ENCODE peak calls at places on chromosomes 6 and 20, in seven cellular contexts. N, K, D, G, M, A and X are unnamed samples.
A peak's percentile ranks its signal among the peaks of the same experiment; 100 is the strongest.

GRCh38 chr6:123415844-123416468 is 220.8 kb downstream of the TRDN start:
- DNase-seq in N (no peak), K (peak; percentile 59), D (peak; percentile 32), G (peak; percentile 48), M (peak; percentile 61), A (no peak), X (peak; percentile 58)

GRCh38 chr6:165884813-165885765 is 222.0 kb upstream of the PDE10A start:
- DNase-seq in N (no peak), K (peak; percentile 59), D (peak; percentile 23), G (peak; percentile 79), M (peak; percentile 15), A (peak; percentile 54), X (peak; percentile 35)

GRCh38 chr20:9269280-9269971 is 200.5 kb downstream of the PLCB4 start:
- DNase-seq in N (no peak), K (no peak), D (no peak), G (no peak), M (no peak), A (no peak), X (peak; percentile 53)

GRCh38 chr6:28371706-28372451 is 22.1 kb downstream of the ZKSCAN3 start:
- DNase-seq in N (no peak), K (no peak), D (no peak), G (no peak), M (no peak), A (no peak), X (no peak)

GRCh38 chr6:6591778-6592388 is 3.4 kb downstream of the LY86 start:
- DNase-seq in N (no peak), K (no peak), D (no peak), G (no peak), M (no peak), A (no peak), X (no peak)

GRCh38 chr6:13536796-13537526 is 37.4 kb upstream of the SIRT5 start:
- DNase-seq in N (no peak), K (no peak), D (no peak), G (no peak), M (no peak), A (no peak), X (no peak)

GRCh38 chr6:108119212-108120141 is 44.9 kb upstream of the OSTM1 start:
- DNase-seq in N (no peak), K (no peak), D (no peak), G (no peak), M (no peak), A (no peak), X (no peak)

GRCh38 chr6:20915626-20916025 is 381.4 kb downstream of the CDKAL1 start:
- DNase-seq in N (no peak), K (no peak), D (no peak), G (no peak), M (no peak), A (no peak), X (no peak)

GRCh38 chr6:15246217-15247211 is 645 bp downstream of the JARID2 start:
- DNase-seq in N (no peak), K (no peak), D (no peak), G (no peak), M (no peak), A (peak; percentile 30), X (peak; percentile 48)

GRCh38 chr6:126913658-126914057 is 204.8 kb upstream of the RSPO3 start:
- DNase-seq in N (no peak), K (no peak), D (no peak), G (no peak), M (no peak), A (no peak), X (no peak)

GRCh38 chr20:5316188-5317158 is at the start of gene PROKR2:
- DNase-seq in N (no peak), K (no peak), D (no peak), G (no peak), M (no peak), A (no peak), X (peak; percentile 7)

GRCh38 chr6:91480397-91480796 is 893.5 kb upstream of the MAP3K7 start:
- DNase-seq in N (no peak), K (no peak), D (no peak), G (no peak), M (no peak), A (no peak), X (no peak)

GRCh38 chr20:47674145-47674544 is 111.1 kb downstream of the SULF2 start:
- DNase-seq in N (peak; percentile 84), K (no peak), D (no peak), G (no peak), M (no peak), A (no peak), X (no peak)

GRCh38 chr6:18545726-18546125 is 158.6 kb downstream of the RNF144B start:
- DNase-seq in N (no peak), K (no peak), D (no peak), G (no peak), M (no peak), A (no peak), X (peak; percentile 12)

GRCh38 chr20:24911461-24911860 is 37.6 kb upstream of the CST7 start:
- DNase-seq in N (peak; percentile 35), K (no peak), D (peak; percentile 82), G (no peak), M (no peak), A (no peak), X (no peak)

GRCh38 chr20:57243480-57244220 is 22.8 kb downstream of the BMP7 start:
- DNase-seq in N (no peak), K (no peak), D (no peak), G (no peak), M (no peak), A (no peak), X (no peak)